ENCODE peak calls at places on chromosomes 2 and 18, in four cellular contexts. T is fibroblast of mammary gland, C is endothelial cell, K is uterus. N is an unnamed sample.

GRCh38 chr18:32049393-32050161 is 31.0 kb downstream of the RNF125 start:
- DNase-seq in K (no peak), C (no peak), T (no peak), N (no peak)

GRCh38 chr2:61758159-61758558 is 95.7 kb downstream of the FAM161A start:
- DNase-seq in T (peak; percentile 8), C (no peak), K (no peak), N (no peak)

GRCh38 chr2:168156661-168157060 is 90.7 kb downstream of the STK39 start:
- DNase-seq in T (peak; percentile 67), C (no peak), K (peak; percentile 41), N (no peak)

GRCh38 chr2:202377308-202377736 is 1.2 kb downstream of the BMPR2 start:
- DNase-seq in T (peak; percentile 32), C (peak; percentile 41), K (peak; percentile 24), N (no peak)

GRCh38 chr2:152581360-152581759 is 135.9 kb downstream of the PRPF40A start:
- DNase-seq in K (no peak), T (no peak), C (no peak), N (no peak)

GRCh38 chr2:178275600-178275999 is 81.3 kb downstream of the OSBPL6 start:
- DNase-seq in T (no peak), C (no peak), K (no peak), N (no peak)

GRCh38 chr2:28558918-28559317 is 63.1 kb downstream of the PLB1 start:
- DNase-seq in K (no peak), T (peak; percentile 35), C (no peak), N (no peak)

GRCh38 chr2:144379891-144380311 is 140.0 kb downstream of the ZEB2 start:
- DNase-seq in K (no peak), T (no peak), C (peak; percentile 19), N (no peak)

GRCh38 chr2:8264981-8265380 is 416.9 kb upstream of the ID2 start:
- DNase-seq in K (no peak), C (no peak), T (no peak), N (no peak)

GRCh38 chr2:44941551-44942234 is at the start of gene SIX3:
- DNase-seq in K (no peak), T (no peak), C (no peak), N (no peak)

GRCh38 chr2:192151848-192152247 is 42.9 kb downstream of the TMEFF2 start:
- DNase-seq in C (no peak), K (no peak), T (peak; percentile 79), N (no peak)

GRCh38 chr2:2692599-2693389 is 361.7 kb upstream of the MYT1L start:
- DNase-seq in T (no peak), C (no peak), K (no peak), N (no peak)

GRCh38 chr18:38025433-38026038 is 459.9 kb upstream of the CELF4 start:
- DNase-seq in K (no peak), T (no peak), C (no peak), N (no peak)

GRCh38 chr2:8986327-8986976 is 17.0 kb downstream of the MBOAT2 start:
- DNase-seq in T (no peak), C (peak; percentile 54), K (no peak), N (no peak)

GRCh38 chr18:55853268-55853667 is 265.3 kb upstream of the TCF4 start:
- DNase-seq in K (no peak), C (no peak), T (no peak), N (no peak)
- TF ChIP-seq CTCF in K (no peak), C (no peak), T (no peak), N (no peak)

GRCh38 chr2:41764919-41765318 is 282.9 kb upstream of the PKDCC start:
- DNase-seq in C (no peak), T (no peak), K (no peak), N (no peak)
- TF ChIP-seq CTCF in C (no peak), T (no peak), K (no peak), N (no peak)

GRCh38 chr18:62878305-62878704 is 163.0 kb downstream of the PHLPP1 start:
- DNase-seq in C (no peak), T (peak; percentile 23), K (no peak), N (no peak)
- TF ChIP-seq CTCF in C (no peak), T (no peak), K (no peak), N (no peak)

DNA sequence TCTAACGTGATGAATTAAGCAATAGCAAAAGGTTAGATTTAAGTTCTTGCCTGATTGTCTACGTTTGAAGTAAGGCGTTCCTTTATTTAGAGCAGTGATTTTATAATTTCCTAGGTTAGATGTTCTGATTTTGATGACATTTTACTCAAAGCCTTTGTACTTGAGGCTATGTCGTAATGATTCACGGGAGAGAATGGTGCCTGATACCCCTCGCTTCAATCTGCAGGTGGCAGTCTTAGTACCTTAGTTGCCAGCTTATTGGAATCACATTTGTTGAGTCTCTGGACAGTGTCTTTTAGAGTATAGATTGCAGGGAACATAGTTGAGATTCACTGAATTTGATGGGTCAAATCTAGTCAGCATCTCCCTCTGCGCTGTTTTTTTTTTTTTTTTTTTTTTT is 89.5 kb downstream of the BIRC6 start:
- DNase-seq in T (no peak), C (no peak), K (no peak), N (no peak)
- TF ChIP-seq CTCF in T (no peak), C (no peak), K (no peak), N (no peak)

DNA sequence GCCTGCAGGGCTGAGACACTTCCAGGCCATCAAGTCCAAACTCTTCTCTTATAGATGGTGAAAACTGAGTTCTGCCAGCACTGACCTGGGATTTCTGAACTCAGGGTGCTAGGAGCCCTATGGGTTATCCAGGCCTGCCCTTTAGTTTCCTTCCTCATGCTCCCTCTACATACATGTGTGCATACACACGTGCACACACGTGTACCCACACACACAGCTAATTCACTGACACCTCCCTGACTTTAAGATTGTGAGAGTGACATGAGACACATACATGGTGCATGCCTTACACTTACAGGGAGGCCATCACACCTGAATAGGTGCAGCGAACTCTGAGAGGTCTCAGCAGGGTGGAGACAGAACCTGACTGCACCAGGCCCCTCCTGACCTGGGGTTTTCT is 267.4 kb downstream of the CYP26B1 start:
- DNase-seq in T (no peak), K (no peak), C (no peak), N (no peak)
- TF ChIP-seq CTCF in T (no peak), K (no peak), C (no peak), N (no peak)

GRCh38 chr2:106849253-106849652 is 36.7 kb downstream of the ST6GAL2 start:
- DNase-seq in C (no peak), K (no peak), T (no peak), N (no peak)

GRCh38 chr2:106851475-106851874 is 34.5 kb downstream of the ST6GAL2 start:
- DNase-seq in K (no peak), T (no peak), C (no peak), N (no peak)

GRCh38 chr2:106851055-106851454 is 34.9 kb downstream of the ST6GAL2 start:
- DNase-seq in K (no peak), C (no peak), T (no peak), N (no peak)

GRCh38 chr2:106847366-106847765 is 38.6 kb downstream of the ST6GAL2 start:
- DNase-seq in K (no peak), C (no peak), T (no peak), N (no peak)

GRCh38 chr2:106852103-106852502 is 33.9 kb downstream of the ST6GAL2 start:
- DNase-seq in K (no peak), T (no peak), C (no peak), N (no peak)
- TF ChIP-seq CTCF in K (no peak), T (no peak), C (no peak), N (no peak)

GRCh38 chr2:196186266-196186980 is 15.0 kb upstream of the STK17B start:
- DNase-seq in T (no peak), K (no peak), C (no peak), N (no peak)

GRCh38 chr2:196187898-196188458 is 16.6 kb upstream of the STK17B start:
- DNase-seq in T (no peak), K (no peak), C (no peak), N (no peak)

GRCh38 chr2:196195302-196195701 is 23.9 kb upstream of the STK17B start:
- DNase-seq in K (no peak), T (no peak), C (no peak), N (no peak)

GRCh38 chr2:196195758-196196157 is 24.4 kb upstream of the STK17B start:
- DNase-seq in K (no peak), C (no peak), T (no peak), N (no peak)

GRCh38 chr2:196191541-196191940 is 20.2 kb upstream of the STK17B start:
- DNase-seq in C (no peak), T (no peak), K (no peak), N (no peak)
- TF ChIP-seq CTCF in C (no peak), T (no peak), K (no peak), N (no peak)

DNA sequence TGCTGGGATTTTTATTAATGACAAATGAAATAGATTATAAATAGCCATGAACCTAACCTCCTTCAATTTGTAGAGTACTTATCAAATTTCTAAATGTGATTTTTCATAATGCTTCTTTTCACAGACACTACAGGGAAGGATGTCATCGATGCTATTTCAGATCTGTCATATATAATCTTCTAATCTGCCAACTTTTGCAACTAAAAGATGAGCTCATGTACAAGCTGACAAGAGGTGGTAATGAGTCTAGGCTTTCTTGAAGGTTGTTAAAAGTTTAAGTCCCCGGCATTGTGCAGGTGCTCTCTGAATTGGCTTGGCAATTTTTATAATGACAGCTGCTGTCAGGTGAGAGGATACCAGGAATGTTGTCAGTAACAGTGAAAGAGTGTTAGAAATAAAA is 320.4 kb downstream of the LRRTM4 start:
- DNase-seq in K (no peak), C (no peak), T (no peak), N (no peak)
- TF ChIP-seq CTCF in K (no peak), C (no peak), T (no peak), N (no peak)

N was measured in omental fat pad.